ENCODE peak calls at places on chromosome 7, in seven cellular contexts. I is AG09309, C is uterus, B is sigmoid colon, U is thoracic aorta, W is aorta, K is dorsolateral prefrontal cortex. Z is an unnamed sample.

GRCh38 chr7:89887489-89887888 is 266.8 kb upstream of the STEAP1 start:
- DNase-seq in I (no peak), U (no peak), B (no peak), C (no peak), K (no peak), W (no peak), Z (no peak)

GRCh38 chr7:20783716-20784310 is 2.9 kb downstream of the SP8 start:
- DNase-seq in C (no peak), U (no peak), B (no peak), K (no peak), W (no peak), I (no peak), Z (no peak)

GRCh38 chr7:98210513-98211220 is 572 bp upstream of the BHLHA15 start:
- DNase-seq in U (no peak), W (peak), B (peak), K (peak), C (no peak), I (no peak), Z (no peak)

GRCh38 chr7:7136857-7137309 is 45.5 kb upstream of the C1GALT1 start:
- DNase-seq in C (no peak), W (no peak), K (no peak), B (no peak), U (no peak), I (no peak), Z (no peak)

GRCh38 chr7:35386082-35386815 is 132.3 kb upstream of the TBX20 start:
- DNase-seq in B (no peak), I (no peak), U (no peak), K (no peak), C (no peak), W (no peak), Z (no peak)

GRCh38 chr7:65938336-65938895 is 43.6 kb downstream of the GUSB start:
- DNase-seq in I (peak), U (no peak), W (no peak), K (no peak), B (no peak), C (no peak), Z (no peak)

GRCh38 chr7:141708053-141708452 is at the start of gene WEE2:
- DNase-seq in B (no peak), I (no peak), U (no peak), C (no peak), W (no peak), K (no peak), Z (no peak)

GRCh38 chr7:40916811-40917210 is 782.0 kb downstream of the SUGCT start:
- DNase-seq in K (no peak), U (no peak), I (no peak), W (no peak), C (no peak), B (no peak), Z (no peak)

GRCh38 chr7:121160150-121161008 is 168.4 kb upstream of the WNT16 start:
- DNase-seq in C (no peak), B (no peak), U (no peak), I (no peak), W (no peak), K (no peak), Z (no peak)

GRCh38 chr7:123819001-123819400 is 26.0 kb upstream of the HYAL4 start:
- DNase-seq in B (no peak), W (no peak), C (no peak), U (no peak), I (no peak), K (no peak), Z (no peak)

GRCh38 chr7:96354881-96355280 is 33.0 kb upstream of the SLC25A13 start:
- DNase-seq in I (no peak), W (no peak), C (no peak), K (no peak), U (no peak), B (no peak), Z (no peak)

GRCh38 chr7:112207106-112207592 is 654 bp downstream of the ZNF277 start:
- DNase-seq in I (no peak), K (no peak), C (peak), W (no peak), B (no peak), U (no peak), Z (no peak)

GRCh38 chr7:138355254-138355653 is 104.8 kb upstream of the TRIM24 start:
- DNase-seq in I (no peak), C (no peak), W (no peak), K (no peak), U (no peak), B (no peak), Z (no peak)

GRCh38 chr7:100079024-100079560 is 2.4 kb downstream of the ZNF3 start:
- DNase-seq in C (no peak), K (peak), W (no peak), I (no peak), U (no peak), B (no peak), Z (no peak)
- H3K4me3 ChIP-seq in C (no peak), K (peak), W (no peak), I (no peak), U (no peak), B (no peak), Z (no peak)

DNA sequence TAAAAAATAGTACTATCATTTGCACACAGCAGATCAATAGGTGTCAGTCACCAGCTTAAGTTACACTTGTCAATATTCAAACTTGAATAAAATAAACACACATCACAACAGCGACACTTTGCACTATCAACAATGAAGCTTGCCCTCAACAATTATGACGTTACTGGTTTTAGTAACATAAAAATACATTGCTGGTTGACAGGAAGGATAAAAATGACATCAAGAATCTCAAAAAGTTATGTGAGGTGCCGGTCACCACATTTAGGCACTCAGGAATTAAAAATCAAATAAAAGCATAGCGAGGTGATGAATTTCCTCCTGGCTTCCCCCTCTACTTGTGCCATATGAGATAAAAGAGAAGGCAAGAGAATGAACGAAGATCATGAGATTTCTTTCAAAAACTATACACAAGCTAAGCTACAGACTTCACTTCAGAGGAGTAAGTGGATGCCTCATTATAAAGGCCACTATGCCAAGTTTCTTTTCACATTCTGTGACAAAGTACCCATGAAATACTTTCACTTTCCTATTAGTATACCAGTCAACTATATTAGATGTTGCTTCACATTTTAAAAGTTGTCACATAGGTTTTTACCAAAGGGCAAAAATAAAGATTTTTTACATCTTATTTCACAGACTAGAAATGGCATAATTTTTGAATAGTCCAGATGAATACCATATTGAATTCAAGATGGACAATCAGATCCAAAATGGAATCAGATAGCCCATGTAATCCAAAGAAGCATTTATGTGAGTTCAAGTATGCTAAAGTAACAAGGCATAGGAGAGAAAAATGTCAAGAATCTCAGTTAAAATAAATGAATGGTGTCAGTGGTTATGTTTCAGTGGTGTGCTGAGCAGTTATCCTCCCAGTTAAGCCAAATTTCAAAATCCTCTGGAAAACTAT is 3.6 kb downstream of the CCDC71L start:
- DNase-seq in B (no peak), I (no peak), K (no peak), U (no peak), C (no peak), W (no peak), Z (no peak)
- H3K4me3 ChIP-seq in B (no peak), I (peak), K (no peak), U (peak), C (no peak), W (no peak), Z (peak)

GRCh38 chr7:81284576-81284975 is 365.7 kb upstream of the SEMA3C start:
- DNase-seq in I (no peak), W (no peak), C (no peak), U (no peak), B (no peak), K (no peak), Z (no peak)
- H3K4me3 ChIP-seq in I (no peak), W (no peak), C (no peak), U (no peak), B (no peak), K (no peak), Z (no peak)

GRCh38 chr7:37918526-37918925 is 1.9 kb upstream of the SFRP4 start:
- DNase-seq in U (no peak), K (no peak), C (no peak), B (no peak), W (no peak), I (no peak), Z (no peak)

GRCh38 chr7:37915438-37915837 is 1.2 kb downstream of the SFRP4 start:
- DNase-seq in C (peak), W (no peak), B (no peak), U (no peak), I (no peak), K (no peak), Z (no peak)

GRCh38 chr7:37912756-37913155 is 3.9 kb downstream of the SFRP4 start:
- DNase-seq in B (no peak), W (no peak), U (no peak), I (no peak), C (no peak), K (no peak), Z (no peak)

GRCh38 chr7:37916673-37917660 is at the start of gene SFRP4:
- DNase-seq in K (peak), W (peak), B (peak), U (no peak), I (no peak), C (peak), Z (peak)

DNA sequence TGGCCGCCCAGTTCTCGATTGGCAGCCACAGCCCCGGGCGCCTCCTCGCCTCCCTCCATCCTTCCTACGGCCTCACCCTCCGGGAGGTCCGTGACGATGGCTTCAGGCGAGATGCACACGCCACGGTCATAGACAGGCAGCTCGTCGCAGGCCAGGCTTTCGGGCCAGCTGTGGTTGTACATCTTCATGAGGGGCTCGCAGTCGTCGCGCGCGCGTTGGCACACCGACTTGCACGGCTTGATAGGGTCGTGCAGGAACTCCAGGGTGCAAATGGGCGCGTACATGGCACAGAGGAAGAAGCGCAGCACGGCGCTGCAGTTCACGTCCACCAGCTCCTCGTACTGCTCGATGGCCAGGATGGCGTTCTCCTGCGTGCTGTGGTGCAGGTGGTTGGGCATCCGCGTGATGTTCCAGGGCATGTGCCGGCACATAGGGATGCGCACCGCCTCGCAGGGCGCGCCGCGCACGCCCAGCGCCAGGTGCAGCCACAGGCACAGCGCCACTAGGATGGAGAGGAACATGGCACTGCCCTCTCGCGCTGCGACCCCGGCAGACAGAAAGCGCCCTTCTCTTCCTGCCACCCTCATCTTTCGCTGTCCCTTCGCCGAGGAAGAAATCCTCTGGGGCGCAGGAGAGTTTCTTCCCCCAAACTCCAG is 472 bp downstream of the SFRP4 start:
- DNase-seq in C (peak), B (peak), I (no peak), U (no peak), W (peak), K (peak), Z (no peak)
- H3K4me3 ChIP-seq in C (peak), B (peak), I (peak), U (peak), W (peak), K (peak), Z (no peak)

DNA sequence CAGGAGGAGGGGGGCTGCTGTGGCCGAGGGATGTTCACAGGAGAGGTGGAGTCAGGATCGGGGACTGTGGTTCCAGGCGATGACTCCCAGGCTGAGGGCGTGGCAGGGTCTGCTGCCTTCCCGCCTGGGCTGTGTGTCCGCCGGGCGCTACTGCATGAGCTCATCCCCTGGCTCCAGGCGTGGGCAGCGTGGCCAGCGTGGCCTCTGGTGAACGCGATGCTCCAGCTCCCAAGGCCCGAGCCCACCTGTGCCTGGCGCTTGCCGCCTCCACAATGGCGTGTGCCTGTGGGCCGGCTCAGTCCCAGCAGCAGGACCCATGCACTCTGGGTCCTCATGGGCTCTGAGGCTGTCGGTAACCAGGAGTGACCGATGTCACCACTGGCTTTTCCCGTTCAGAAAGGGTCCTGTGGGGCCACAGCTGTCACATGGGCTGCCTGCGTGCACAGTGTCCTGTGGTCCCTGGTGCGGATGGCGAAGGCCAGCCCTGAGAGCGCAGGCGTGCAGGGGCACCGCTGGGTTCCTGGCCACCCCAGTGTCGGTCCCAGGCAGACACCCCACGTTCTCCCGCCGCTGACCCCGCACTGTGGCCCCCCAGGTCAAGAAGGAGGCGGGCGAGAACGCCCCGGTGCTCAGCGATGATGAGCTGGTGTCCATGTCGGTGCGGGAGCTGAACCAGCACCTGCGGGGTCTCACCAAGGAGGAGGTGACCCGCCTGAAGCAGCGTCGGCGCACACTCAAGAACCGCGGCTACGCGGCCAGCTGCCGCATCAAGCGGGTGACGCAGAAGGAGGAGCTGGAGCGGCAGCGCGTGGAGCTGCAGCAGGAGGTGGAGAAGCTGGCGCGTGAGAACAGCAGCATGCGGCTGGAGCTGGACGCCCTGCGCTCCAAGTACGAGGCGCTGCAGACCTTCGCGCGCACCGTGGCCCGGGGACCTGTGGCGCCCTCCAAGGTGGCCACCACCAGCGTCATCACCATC is 9.1 kb downstream of the MAFK start:
- DNase-seq in K (no peak), B (peak), U (no peak), I (no peak), W (no peak), C (no peak), Z (no peak)
- H3K4me3 ChIP-seq in K (no peak), B (no peak), U (peak), I (no peak), W (no peak), C (no peak), Z (no peak)

GRCh38 chr7:30348083-30348560 is 63.7 kb downstream of the ZNRF2 start:
- DNase-seq in W (no peak), I (peak), K (no peak), U (no peak), B (no peak), C (no peak), Z (peak)
- H3K4me3 ChIP-seq in W (no peak), I (no peak), K (no peak), U (peak), B (no peak), C (no peak), Z (peak)